ENCODE peak calls at places on chromosomes 12 and 14, in eight cellular contexts. R, N, B, O, P, S, L and V are unnamed samples.

GRCh38 chr12:66861157-66861750 is 182.4 kb upstream of the GRIP1 start:
- DNase-seq in R (peak; percentile 45), N (peak; percentile 75), B (peak; percentile 49), O (peak; percentile 18), P (peak; percentile 69), S (peak; percentile 19), L (peak; percentile 69), V (peak; percentile 34)

GRCh38 chr14:62734831-62735230 is 310.4 kb downstream of the KCNH5 start:
- DNase-seq in R (no peak), N (no peak), B (no peak), O (no peak), P (no peak), S (no peak), L (no peak), V (no peak)

GRCh38 chr14:65041434-65041915 is 54.8 kb downstream of the FNTB start:
- DNase-seq in R (no peak), N (no peak), B (peak; percentile 24), O (no peak), P (no peak), S (no peak), L (no peak), V (no peak)

GRCh38 chr14:24398943-24399801 is at the start of gene NYNRIN:
- DNase-seq in R (peak; percentile 28), N (peak; percentile 91), B (peak; percentile 55), O (no peak), P (no peak), S (no peak), L (peak; percentile 66), V (peak; percentile 40)

GRCh38 chr12:91377456-91377855 is 194.8 kb upstream of the DCN start:
- DNase-seq in R (no peak), N (no peak), B (no peak), O (no peak), P (no peak), S (no peak), L (no peak), V (no peak)

GRCh38 chr14:63901434-63902085 is 48.8 kb downstream of the SYNE2 start:
- DNase-seq in R (no peak), N (no peak), B (no peak), O (no peak), P (peak; percentile 84), S (no peak), L (no peak), V (no peak)

GRCh38 chr12:123805119-123805518 is 43.0 kb downstream of the DNAH10 start:
- DNase-seq in R (peak; percentile 31), N (no peak), B (no peak), O (no peak), P (no peak), S (no peak), L (no peak), V (no peak)

GRCh38 chr12:115223322-115223721 is 539.3 kb upstream of the TBX3 start:
- DNase-seq in R (no peak), N (no peak), B (no peak), O (no peak), P (peak; percentile 81), S (peak; percentile 26), L (no peak), V (no peak)

GRCh38 chr14:38290601-38291190 is 34.8 kb upstream of the CLEC14A start:
- DNase-seq in R (no peak), N (no peak), B (no peak), O (no peak), P (peak; percentile 98), S (peak; percentile 91), L (no peak), V (no peak)

GRCh38 chr12:23204933-23205778 is 580.2 kb downstream of the ETNK1 start:
- DNase-seq in R (peak; percentile 61), N (no peak), B (no peak), O (no peak), P (peak; percentile 85), S (peak; percentile 27), L (peak; percentile 15), V (peak; percentile 50)

GRCh38 chr14:91892918-91893527 is 25.7 kb upstream of the TC2N start:
- DNase-seq in R (peak; percentile 45), N (no peak), B (no peak), O (no peak), P (no peak), S (no peak), L (peak; percentile 58), V (no peak)

GRCh38 chr14:22052795-22053194 is 379.2 kb upstream of the OR4E1 start:
- DNase-seq in R (no peak), N (no peak), B (no peak), O (no peak), P (no peak), S (no peak), L (no peak), V (no peak)

GRCh38 chr12:49543914-49544815 is 5.3 kb downstream of the KCNH3 start:
- DNase-seq in R (no peak), N (no peak), B (no peak), O (no peak), P (no peak), S (no peak), L (no peak), V (no peak)

GRCh38 chr12:27610380-27610779 is 85.9 kb upstream of the REP15 start:
- DNase-seq in R (no peak), N (no peak), B (no peak), O (no peak), P (peak; percentile 53), S (no peak), L (no peak), V (no peak)

GRCh38 chr12:76375470-76375869 is 27.3 kb upstream of the BBS10 start:
- DNase-seq in R (no peak), N (no peak), B (no peak), O (no peak), P (peak; percentile 36), S (no peak), L (no peak), V (no peak)

GRCh38 chr14:58282925-58283593 is 15.3 kb upstream of the ARID4A start:
- DNase-seq in R (no peak), N (no peak), B (no peak), O (no peak), P (peak; percentile 16), S (no peak), L (no peak), V (no peak)

GRCh38 chr12:93612719-93613228 is 40.3 kb downstream of the SOCS2 start:
- DNase-seq in R (no peak), N (no peak), B (no peak), O (no peak), P (no peak), S (no peak), L (no peak), V (no peak)

GRCh38 chr12:71438670-71439361 is 782 bp upstream of the LGR5 start:
- DNase-seq in R (no peak), N (no peak), B (no peak), O (no peak), P (peak; percentile 19), S (no peak), L (no peak), V (peak; percentile 9)

GRCh38 chr14:105602799-105603763 is 76.7 kb downstream of the TMEM121 start:
- DNase-seq in R (no peak), N (peak; percentile 31), B (peak; percentile 68), O (no peak), P (no peak), S (no peak), L (no peak), V (no peak)

GRCh38 chr12:108289342-108290131 is 49.6 kb downstream of the CMKLR1 start:
- DNase-seq in R (no peak), N (peak; percentile 79), B (no peak), O (no peak), P (no peak), S (no peak), L (no peak), V (no peak)

GRCh38 chr12:105053116-105053572 is 31.1 kb downstream of the ALDH1L2 start:
- DNase-seq in R (peak; percentile 88), N (peak; percentile 71), B (peak; percentile 83), O (peak; percentile 26), P (peak; percentile 85), S (peak; percentile 24), L (peak; percentile 75), V (peak; percentile 47)

GRCh38 chr12:110585231-110585799 is 2.2 kb upstream of the PPTC7 start:
- DNase-seq in R (no peak), N (no peak), B (peak; percentile 41), O (no peak), P (no peak), S (no peak), L (peak; percentile 18), V (no peak)

GRCh38 chr14:98733536-98733935 is 538.5 kb downstream of the BCL11B start:
- DNase-seq in R (no peak), N (no peak), B (no peak), O (no peak), P (no peak), S (no peak), L (no peak), V (no peak)

GRCh38 chr14:75333523-75334190 is 55.0 kb downstream of the FOS start:
- DNase-seq in R (no peak), N (no peak), B (no peak), O (no peak), P (no peak), S (no peak), L (no peak), V (no peak)

GRCh38 chr12:33926095-33926494 is 96.2 kb upstream of the ALG10 start:
- DNase-seq in R (no peak), N (no peak), B (no peak), O (no peak), P (no peak), S (no peak), L (no peak), V (no peak)

GRCh38 chr14:72643317-72643801 is 250.5 kb downstream of the DPF3 start:
- DNase-seq in R (peak; percentile 86), N (peak; percentile 67), B (no peak), O (no peak), P (peak; percentile 98), S (peak; percentile 97), L (no peak), V (peak; percentile 58)

GRCh38 chr12:27971606-27972005 is 927 bp downstream of the PTHLH start:
- DNase-seq in R (no peak), N (no peak), B (no peak), O (no peak), P (no peak), S (no peak), L (no peak), V (no peak)

GRCh38 chr12:12020762-12021161 is 50.0 kb upstream of the BCL2L14 start:
- DNase-seq in R (no peak), N (no peak), B (no peak), O (no peak), P (no peak), S (no peak), L (no peak), V (no peak)

GRCh38 chr14:100890451-100890850 is 13.1 kb downstream of the RTL1 start:
- DNase-seq in R (no peak), N (no peak), B (peak; percentile 27), O (no peak), P (no peak), S (no peak), L (no peak), V (no peak)

GRCh38 chr12:128772249-128772648 is 51.5 kb downstream of the SLC15A4 start:
- DNase-seq in R (no peak), N (no peak), B (no peak), O (no peak), P (no peak), S (no peak), L (no peak), V (no peak)

GRCh38 chr14:62081012-62081612 is 318.9 kb downstream of the SNAPC1 start:
- DNase-seq in R (no peak), N (no peak), B (no peak), O (no peak), P (no peak), S (no peak), L (no peak), V (no peak)

GRCh38 chr14:23577710-23578392 is 739 bp downstream of the JPH4 start:
- DNase-seq in R (no peak), N (no peak), B (peak; percentile 33), O (no peak), P (no peak), S (no peak), L (no peak), V (no peak)

GRCh38 chr12:45435945-45436710 is 220.2 kb downstream of the ANO6 start:
- DNase-seq in R (no peak), N (no peak), B (no peak), O (no peak), P (no peak), S (no peak), L (no peak), V (no peak)

GRCh38 chr14:23008836-23009235 is 1.1 kb downstream of the C14orf93 start:
- DNase-seq in R (peak; percentile 24), N (no peak), B (no peak), O (no peak), P (no peak), S (no peak), L (no peak), V (no peak)